ENCODE peak calls at places on chromosomes 16 and 17, in eight cellular contexts. One of them, this sample, is unnamed.

GRCh38 chr16:51922476-51922875 is 624.5 kb downstream of the TOX3 start:
- DNase-seq in RWPE1: peak; percentile 23
- DNase-seq in colonic mucosa: no peak
- DNase-seq in M059J: no peak
- DNase-seq in ecto neural progenitor cell: no peak
- DNase-seq in HuH-7: no peak
- DNase-seq in NCI-H1092: no peak
- DNase-seq in cardiac muscle cell: no peak
- DNase-seq in this sample: no peak

GRCh38 chr16:30764086-30764485 is 2.0 kb downstream of the RNF40 start:
- DNase-seq in cardiac muscle cell: no peak
- DNase-seq in colonic mucosa: no peak
- DNase-seq in ecto neural progenitor cell: no peak
- DNase-seq in NCI-H1092: no peak
- DNase-seq in M059J: no peak
- DNase-seq in RWPE1: no peak
- DNase-seq in HuH-7: no peak
- DNase-seq in this sample: no peak

GRCh38 chr16:81779540-81780320 is 639 bp downstream of the PLCG2 start:
- DNase-seq in HuH-7: no peak
- DNase-seq in ecto neural progenitor cell: peak; percentile 59
- DNase-seq in M059J: no peak
- DNase-seq in cardiac muscle cell: no peak
- DNase-seq in colonic mucosa: no peak
- DNase-seq in RWPE1: no peak
- DNase-seq in NCI-H1092: no peak
- DNase-seq in this sample: no peak

GRCh38 chr16:878071-878784 is 77.7 kb upstream of the GNG13 start:
- DNase-seq in RWPE1: no peak
- DNase-seq in HuH-7: no peak
- DNase-seq in colonic mucosa: no peak
- DNase-seq in ecto neural progenitor cell: no peak
- DNase-seq in cardiac muscle cell: no peak
- DNase-seq in NCI-H1092: no peak
- DNase-seq in M059J: peak; percentile 10
- DNase-seq in this sample: no peak

GRCh38 chr17:61416211-61416539 is 16.5 kb downstream of the TBX2 start:
- DNase-seq in HuH-7: no peak
- DNase-seq in colonic mucosa: no peak
- DNase-seq in RWPE1: no peak
- DNase-seq in ecto neural progenitor cell: no peak
- DNase-seq in cardiac muscle cell: no peak
- DNase-seq in M059J: no peak
- DNase-seq in NCI-H1092: no peak
- DNase-seq in this sample: no peak

GRCh38 chr17:71237903-71238538 is 882.8 kb upstream of the SOX9 start:
- DNase-seq in cardiac muscle cell: peak; percentile 45
- DNase-seq in NCI-H1092: peak; percentile 43
- DNase-seq in M059J: peak; percentile 80
- DNase-seq in HuH-7: no peak
- DNase-seq in ecto neural progenitor cell: no peak
- DNase-seq in colonic mucosa: no peak
- DNase-seq in RWPE1: peak; percentile 39
- DNase-seq in this sample: peak; percentile 16

GRCh38 chr17:72502111-72502939 is 381.5 kb downstream of the SOX9 start:
- DNase-seq in HuH-7: no peak
- DNase-seq in ecto neural progenitor cell: no peak
- DNase-seq in cardiac muscle cell: peak; percentile 61
- DNase-seq in M059J: peak; percentile 17
- DNase-seq in RWPE1: no peak
- DNase-seq in NCI-H1092: no peak
- DNase-seq in colonic mucosa: peak; percentile 50
- DNase-seq in this sample: no peak

GRCh38 chr17:81996232-81996756 is 18.9 kb downstream of the ASPSCR1 start:
- DNase-seq in cardiac muscle cell: no peak
- DNase-seq in ecto neural progenitor cell: no peak
- DNase-seq in RWPE1: no peak
- DNase-seq in NCI-H1092: no peak
- DNase-seq in HuH-7: no peak
- DNase-seq in M059J: no peak
- DNase-seq in colonic mucosa: no peak
- DNase-seq in this sample: no peak

GRCh38 chr16:58352690-58353089 is 39.6 kb upstream of the GINS3 start:
- DNase-seq in M059J: no peak
- DNase-seq in cardiac muscle cell: no peak
- DNase-seq in NCI-H1092: no peak
- DNase-seq in RWPE1: no peak
- DNase-seq in ecto neural progenitor cell: no peak
- DNase-seq in HuH-7: no peak
- DNase-seq in colonic mucosa: no peak
- DNase-seq in this sample: no peak

GRCh38 chr16:86990451-86990850 is 326.7 kb downstream of the C16orf95 start:
- DNase-seq in M059J: no peak
- DNase-seq in RWPE1: no peak
- DNase-seq in cardiac muscle cell: no peak
- DNase-seq in colonic mucosa: no peak
- DNase-seq in NCI-H1092: no peak
- DNase-seq in HuH-7: no peak
- DNase-seq in ecto neural progenitor cell: no peak
- DNase-seq in this sample: no peak

GRCh38 chr17:64477849-64478248 is 19.0 kb downstream of the POLG2 start:
- DNase-seq in colonic mucosa: no peak
- DNase-seq in ecto neural progenitor cell: no peak
- DNase-seq in M059J: no peak
- DNase-seq in NCI-H1092: no peak
- DNase-seq in cardiac muscle cell: no peak
- DNase-seq in RWPE1: no peak
- DNase-seq in HuH-7: no peak
- DNase-seq in this sample: no peak

GRCh38 chr17:29004081-29004692 is 1.6 kb downstream of the SEZ6 start:
- DNase-seq in RWPE1: no peak
- DNase-seq in colonic mucosa: no peak
- DNase-seq in HuH-7: no peak
- DNase-seq in cardiac muscle cell: peak; percentile 42
- DNase-seq in ecto neural progenitor cell: no peak
- DNase-seq in M059J: peak; percentile 39
- DNase-seq in NCI-H1092: no peak
- DNase-seq in this sample: no peak

This sample was measured in RKO.